ENCODE peak calls at places on chromosomes 2 and 18, in eight cellular contexts. One of them, this sample, is unnamed.

GRCh38 chr2:45816273-45816672 is 164.8 kb downstream of the PRKCE start:
- DNase-seq in skeletal muscle cell: peak
- DNase-seq in A549: peak
- DNase-seq in RPMI7951: no peak
- DNase-seq in cardiac muscle cell: no peak
- DNase-seq in Right ventricle myocardium superior: no peak
- DNase-seq in epithelial cell of prostate: no peak
- DNase-seq in NCI-H460: no peak
- DNase-seq in this sample: no peak

GRCh38 chr2:118848381-118849225 is 1.2 kb upstream of the EN1 start:
- DNase-seq in skeletal muscle cell: no peak
- DNase-seq in A549: no peak
- DNase-seq in RPMI7951: no peak
- DNase-seq in cardiac muscle cell: no peak
- DNase-seq in Right ventricle myocardium superior: no peak
- DNase-seq in epithelial cell of prostate: no peak
- DNase-seq in NCI-H460: no peak
- DNase-seq in this sample: no peak

GRCh38 chr2:112540906-112541305 is 1.4 kb upstream of the POLR1B start:
- DNase-seq in skeletal muscle cell: no peak
- DNase-seq in A549: no peak
- DNase-seq in RPMI7951: no peak
- DNase-seq in cardiac muscle cell: no peak
- DNase-seq in Right ventricle myocardium superior: no peak
- DNase-seq in epithelial cell of prostate: no peak
- DNase-seq in NCI-H460: no peak
- DNase-seq in this sample: no peak

GRCh38 chr2:102141915-102142828 is at the start of gene IL1R1:
- DNase-seq in skeletal muscle cell: peak
- DNase-seq in A549: peak
- DNase-seq in RPMI7951: peak
- DNase-seq in cardiac muscle cell: peak
- DNase-seq in Right ventricle myocardium superior: peak
- DNase-seq in epithelial cell of prostate: no peak
- DNase-seq in NCI-H460: peak
- DNase-seq in this sample: no peak

GRCh38 chr2:69221960-69222751 is 164.9 kb downstream of the GFPT1 start:
- DNase-seq in skeletal muscle cell: no peak
- DNase-seq in A549: no peak
- DNase-seq in RPMI7951: peak
- DNase-seq in cardiac muscle cell: no peak
- DNase-seq in Right ventricle myocardium superior: no peak
- DNase-seq in epithelial cell of prostate: no peak
- DNase-seq in NCI-H460: no peak
- DNase-seq in this sample: no peak

GRCh38 chr2:157810037-157810436 is 66.1 kb downstream of the ACVR1 start:
- DNase-seq in skeletal muscle cell: no peak
- DNase-seq in A549: no peak
- DNase-seq in RPMI7951: no peak
- DNase-seq in cardiac muscle cell: no peak
- DNase-seq in Right ventricle myocardium superior: no peak
- DNase-seq in epithelial cell of prostate: no peak
- DNase-seq in NCI-H460: no peak
- DNase-seq in this sample: no peak

GRCh38 chr2:28368417-28368798 is 24.2 kb upstream of the FOSL2 start:
- DNase-seq in skeletal muscle cell: no peak
- DNase-seq in A549: no peak
- DNase-seq in RPMI7951: no peak
- DNase-seq in cardiac muscle cell: no peak
- DNase-seq in Right ventricle myocardium superior: no peak
- DNase-seq in epithelial cell of prostate: no peak
- DNase-seq in NCI-H460: no peak
- DNase-seq in this sample: no peak

GRCh38 chr2:213251618-213252017 is 32.6 kb upstream of the SPAG16 start:
- DNase-seq in skeletal muscle cell: peak
- DNase-seq in A549: peak
- DNase-seq in RPMI7951: peak
- DNase-seq in cardiac muscle cell: peak
- DNase-seq in Right ventricle myocardium superior: no peak
- DNase-seq in epithelial cell of prostate: no peak
- DNase-seq in NCI-H460: peak
- DNase-seq in this sample: peak

GRCh38 chr2:77104554-77104953 is 417.6 kb downstream of the LRRTM4 start:
- DNase-seq in skeletal muscle cell: no peak
- DNase-seq in A549: no peak
- DNase-seq in RPMI7951: no peak
- DNase-seq in cardiac muscle cell: no peak
- DNase-seq in Right ventricle myocardium superior: no peak
- DNase-seq in epithelial cell of prostate: no peak
- DNase-seq in NCI-H460: no peak
- DNase-seq in this sample: no peak

GRCh38 chr2:3282056-3282998 is 95.3 kb downstream of the EIPR1 start:
- DNase-seq in skeletal muscle cell: no peak
- DNase-seq in A549: no peak
- DNase-seq in RPMI7951: no peak
- DNase-seq in cardiac muscle cell: peak
- DNase-seq in Right ventricle myocardium superior: peak
- DNase-seq in epithelial cell of prostate: peak
- DNase-seq in NCI-H460: no peak
- DNase-seq in this sample: no peak

GRCh38 chr2:221774136-221774535 is 202.0 kb upstream of the EPHA4 start:
- DNase-seq in skeletal muscle cell: no peak
- DNase-seq in A549: no peak
- DNase-seq in RPMI7951: no peak
- DNase-seq in cardiac muscle cell: no peak
- DNase-seq in Right ventricle myocardium superior: no peak
- DNase-seq in epithelial cell of prostate: no peak
- DNase-seq in NCI-H460: no peak
- DNase-seq in this sample: no peak

GRCh38 chr2:28406276-28407096 is 13.8 kb downstream of the FOSL2 start:
- DNase-seq in skeletal muscle cell: no peak
- DNase-seq in A549: no peak
- DNase-seq in RPMI7951: peak
- DNase-seq in cardiac muscle cell: no peak
- DNase-seq in Right ventricle myocardium superior: peak
- DNase-seq in epithelial cell of prostate: no peak
- DNase-seq in NCI-H460: no peak
- DNase-seq in this sample: no peak

GRCh38 chr18:4831791-4832375 is 365.2 kb downstream of the AKAIN1 start:
- DNase-seq in skeletal muscle cell: no peak
- DNase-seq in A549: no peak
- DNase-seq in RPMI7951: no peak
- DNase-seq in cardiac muscle cell: no peak
- DNase-seq in Right ventricle myocardium superior: no peak
- DNase-seq in epithelial cell of prostate: no peak
- DNase-seq in NCI-H460: no peak
- DNase-seq in this sample: no peak

GRCh38 chr2:218329826-218330651 is 26.6 kb upstream of the CATIP start:
- DNase-seq in skeletal muscle cell: no peak
- DNase-seq in A549: no peak
- DNase-seq in RPMI7951: no peak
- DNase-seq in cardiac muscle cell: no peak
- DNase-seq in Right ventricle myocardium superior: no peak
- DNase-seq in epithelial cell of prostate: no peak
- DNase-seq in NCI-H460: no peak
- DNase-seq in this sample: no peak

GRCh38 chr2:225570000-225570399 is 170.5 kb downstream of the NYAP2 start:
- DNase-seq in skeletal muscle cell: no peak
- DNase-seq in A549: no peak
- DNase-seq in RPMI7951: no peak
- DNase-seq in cardiac muscle cell: no peak
- DNase-seq in Right ventricle myocardium superior: no peak
- DNase-seq in epithelial cell of prostate: no peak
- DNase-seq in NCI-H460: no peak
- DNase-seq in this sample: no peak

GRCh38 chr18:62625019-62625418 is 90.3 kb upstream of the PHLPP1 start:
- DNase-seq in skeletal muscle cell: no peak
- DNase-seq in A549: no peak
- DNase-seq in RPMI7951: peak
- DNase-seq in cardiac muscle cell: no peak
- DNase-seq in Right ventricle myocardium superior: no peak
- DNase-seq in epithelial cell of prostate: no peak
- DNase-seq in NCI-H460: no peak
- DNase-seq in this sample: no peak

GRCh38 chr2:9552491-9553178 is 3.0 kb downstream of the ADAM17 start:
- DNase-seq in skeletal muscle cell: peak
- DNase-seq in A549: peak
- DNase-seq in RPMI7951: peak
- DNase-seq in cardiac muscle cell: no peak
- DNase-seq in Right ventricle myocardium superior: no peak
- DNase-seq in epithelial cell of prostate: no peak
- DNase-seq in NCI-H460: peak
- DNase-seq in this sample: no peak

GRCh38 chr2:109061736-109062557 is 67.1 kb upstream of the SH3RF3 start:
- DNase-seq in skeletal muscle cell: no peak
- DNase-seq in A549: no peak
- DNase-seq in RPMI7951: no peak
- DNase-seq in cardiac muscle cell: no peak
- DNase-seq in Right ventricle myocardium superior: no peak
- DNase-seq in epithelial cell of prostate: no peak
- DNase-seq in NCI-H460: no peak
- DNase-seq in this sample: no peak

GRCh38 chr18:29181151-29181901 is 1004.4 kb upstream of the CDH2 start:
- DNase-seq in skeletal muscle cell: peak
- DNase-seq in A549: peak
- DNase-seq in RPMI7951: peak
- DNase-seq in cardiac muscle cell: no peak
- DNase-seq in Right ventricle myocardium superior: no peak
- DNase-seq in epithelial cell of prostate: no peak
- DNase-seq in NCI-H460: no peak
- DNase-seq in this sample: no peak

GRCh38 chr2:205267323-205267722 is 415.0 kb upstream of the NRP2 start:
- DNase-seq in skeletal muscle cell: no peak
- DNase-seq in A549: no peak
- DNase-seq in RPMI7951: no peak
- DNase-seq in cardiac muscle cell: no peak
- DNase-seq in Right ventricle myocardium superior: no peak
- DNase-seq in epithelial cell of prostate: no peak
- DNase-seq in NCI-H460: no peak
- DNase-seq in this sample: no peak

GRCh38 chr18:76592981-76593381 is 97.9 kb upstream of the ZNF516 start:
- DNase-seq in skeletal muscle cell: no peak
- DNase-seq in A549: no peak
- DNase-seq in RPMI7951: no peak
- DNase-seq in cardiac muscle cell: no peak
- DNase-seq in Right ventricle myocardium superior: no peak
- DNase-seq in epithelial cell of prostate: no peak
- DNase-seq in NCI-H460: no peak
- DNase-seq in this sample: no peak

This sample was measured in SK-N-MC.